ENCODE peak calls at places on chromosome 11, in eight cellular contexts. E, M, I, B, H, V, A and C are unnamed samples.
A peak's percentile ranks its signal among the peaks of the same experiment; 100 is the strongest.

GRCh38 chr11:15770798-15771414 is 585.4 kb downstream of the SOX6 start:
- ATAC-seq in B (no peak), M (no peak), I (no peak), V (no peak), E (no peak), A (peak; percentile 66), H (peak; percentile 60), C (peak; percentile 31)

GRCh38 chr11:44032304-44033085 is 15.3 kb upstream of the ACCSL start:
- ATAC-seq in V (no peak), M (no peak), E (no peak), H (peak; percentile 64), A (no peak), B (peak; percentile 41), I (no peak), C (no peak)

GRCh38 chr11:72249961-72250360 is 6.0 kb upstream of the PHOX2A start:
- ATAC-seq in I (no peak), A (no peak), M (no peak), H (no peak), V (no peak), E (no peak), B (no peak), C (no peak)

GRCh38 chr11:76181371-76181770 is 24.9 kb downstream of the WNT11 start:
- ATAC-seq in B (no peak), H (no peak), I (no peak), A (no peak), V (no peak), M (no peak), E (no peak), C (no peak)

GRCh38 chr11:7415537-7415817 is 69.8 kb upstream of the OLFML1 start:
- ATAC-seq in V (no peak), A (no peak), E (no peak), B (no peak), H (no peak), I (no peak), M (no peak), C (no peak)

GRCh38 chr11:13316528-13316961 is 39.0 kb downstream of the BMAL1 start:
- ATAC-seq in M (peak; percentile 70), A (no peak), H (peak; percentile 67), E (peak; percentile 32), V (no peak), B (no peak), I (peak; percentile 92), C (no peak)

GRCh38 chr11:83024270-83024854 is 47.3 kb downstream of the RAB30 start:
- ATAC-seq in M (no peak), I (peak; percentile 29), H (no peak), V (no peak), E (no peak), B (no peak), A (no peak), C (no peak)

GRCh38 chr11:94129505-94130335 is 1.1 kb downstream of the PANX1 start:
- ATAC-seq in I (peak; percentile 67), A (no peak), B (no peak), M (peak; percentile 77), H (peak; percentile 57), E (peak; percentile 31), V (peak; percentile 9), C (peak; percentile 72)

GRCh38 chr11:126319374-126319740 is 15.5 kb downstream of the DCPS start:
- ATAC-seq in I (no peak), M (no peak), E (no peak), H (no peak), V (no peak), A (no peak), B (no peak), C (no peak)